ENCODE peak calls at places on chromosome 2, in six cellular contexts. W, T, S, M, B and C are unnamed samples.

GRCh38 chr2:30408961-30409387 is 38.1 kb upstream of the LCLAT1 start:
- DNase-seq in W (no peak), T (no peak), S (no peak), M (no peak), B (no peak), C (no peak)

GRCh38 chr2:130336150-130336876 is 6.4 kb upstream of the IMP4 start:
- DNase-seq in W (no peak), T (no peak), S (no peak), M (no peak), B (no peak), C (no peak)

GRCh38 chr2:44441200-44441599 is 79.5 kb downstream of the CAMKMT start:
- DNase-seq in W (no peak), T (no peak), S (no peak), M (no peak), B (no peak), C (no peak)

GRCh38 chr2:152627010-152627957 is 90.0 kb downstream of the PRPF40A start:
- DNase-seq in W (no peak), T (no peak), S (no peak), M (peak), B (no peak), C (peak)

GRCh38 chr2:3451926-3452671 is 67.2 kb downstream of the ADI1 start:
- DNase-seq in W (no peak), T (no peak), S (no peak), M (no peak), B (no peak), C (no peak)

GRCh38 chr2:239233576-239233975 is 167.2 kb downstream of the HDAC4 start:
- DNase-seq in W (no peak), T (no peak), S (no peak), M (no peak), B (no peak), C (no peak)

GRCh38 chr2:132943829-132944228 is 273.8 kb upstream of the LYPD1 start:
- DNase-seq in W (no peak), T (no peak), S (no peak), M (no peak), B (peak), C (peak)

GRCh38 chr2:117774716-117775115 is 39.8 kb upstream of the DDX18 start:
- DNase-seq in W (no peak), T (no peak), S (no peak), M (no peak), B (no peak), C (no peak)

GRCh38 chr2:128380061-128380889 is 61.6 kb upstream of the HS6ST1 start:
- DNase-seq in W (no peak), T (no peak), S (peak), M (no peak), B (no peak), C (no peak)

GRCh38 chr2:112824701-112825099 is 11.9 kb downstream of the IL1B start:
- DNase-seq in W (no peak), T (no peak), S (no peak), M (no peak), B (no peak), C (no peak)

GRCh38 chr2:51263921-51264320 is 232.0 kb upstream of the NRXN1 start:
- DNase-seq in W (no peak), T (no peak), S (no peak), M (no peak), B (no peak), C (no peak)

GRCh38 chr2:24613154-24613814 is 122.2 kb downstream of the NCOA1 start:
- DNase-seq in W (no peak), T (no peak), S (no peak), M (no peak), B (no peak), C (no peak)

GRCh38 chr2:44459754-44460153 is 98.0 kb downstream of the CAMKMT start:
- DNase-seq in W (no peak), T (no peak), S (no peak), M (no peak), B (no peak), C (no peak)

GRCh38 chr2:24400207-24400907 is 40.0 kb upstream of the ITSN2 start:
- DNase-seq in W (no peak), T (no peak), S (no peak), M (no peak), B (no peak), C (peak)

GRCh38 chr2:189933041-189933440 is 129.5 kb downstream of the MSTN start:
- DNase-seq in W (no peak), T (no peak), S (no peak), M (no peak), B (no peak), C (no peak)

GRCh38 chr2:48295421-48295820 is 234.5 kb upstream of the STON1 start:
- DNase-seq in W (no peak), T (no peak), S (no peak), M (no peak), B (no peak), C (no peak)

GRCh38 chr2:163658556-163658955 is 77.3 kb downstream of the FIGN start:
- DNase-seq in W (no peak), T (no peak), S (no peak), M (no peak), B (no peak), C (no peak)

GRCh38 chr2:227411320-227411989 is 23.7 kb upstream of the SCYGR1 start:
- DNase-seq in W (peak), T (no peak), S (no peak), M (no peak), B (no peak), C (no peak)

GRCh38 chr2:152718909-152719645 is 657 bp downstream of the ARL6IP6 start:
- DNase-seq in W (no peak), T (no peak), S (no peak), M (no peak), B (no peak), C (peak)